ENCODE peak calls at places on chromosomes 13 and 19, in ten cellular contexts. O, Z, U, B, G, N, Y, I, F and V are unnamed samples.
A peak's percentile ranks its signal among the peaks of the same experiment; 100 is the strongest.

GRCh38 chr19:34288381-34288780 is 34.0 kb downstream of the GARRE1 start:
- DNase-seq in N (no peak), U (no peak), O (no peak), Y (no peak), Z (no peak), B (no peak), G (no peak), F (no peak), I (no peak), V (no peak)

GRCh38 chr19:41999071-41999877 is 5.2 kb upstream of the ATP1A3 start:
- DNase-seq in Z (no peak), U (no peak), G (no peak), N (no peak), F (no peak), Y (no peak), O (peak; percentile 67), B (no peak), I (no peak), V (no peak)

GRCh38 chr13:20923272-20923671 is 20.7 kb upstream of the XPO4 start:
- DNase-seq in B (no peak), F (no peak), O (no peak), Y (no peak), G (no peak), Z (no peak), I (no peak), U (no peak), N (no peak), V (no peak)

GRCh38 chr13:31878955-31879354 is 139.6 kb downstream of the RXFP2 start:
- DNase-seq in U (no peak), O (no peak), Y (no peak), I (no peak), F (no peak), G (no peak), B (no peak), N (no peak), Z (no peak), V (no peak)

GRCh38 chr13:101846701-101847100 is 394.2 kb downstream of the ITGBL1 start:
- DNase-seq in O (no peak), F (no peak), Z (no peak), B (no peak), U (no peak), I (no peak), Y (no peak), N (no peak), G (no peak), V (no peak)

GRCh38 chr19:42279902-42280760 is 11.1 kb downstream of the CIC start:
- DNase-seq in N (peak; percentile 79), Y (peak; percentile 96), I (peak; percentile 92), U (peak; percentile 95), G (peak; percentile 82), B (peak; percentile 89), O (peak; percentile 86), Z (peak; percentile 82), F (peak; percentile 81), V (peak; percentile 99)

GRCh38 chr19:6023085-6023682 is 45.2 kb upstream of the RANBP3 start:
- DNase-seq in I (no peak), F (no peak), B (peak; percentile 16), U (peak; percentile 51), G (no peak), N (no peak), O (no peak), Z (peak; percentile 22), Y (peak; percentile 58), V (no peak)

GRCh38 chr19:39531834-39532232 is 819 bp downstream of the EID2B start:
- DNase-seq in U (no peak), N (no peak), O (no peak), F (no peak), I (no peak), Z (no peak), G (no peak), Y (peak; percentile 5), B (no peak), V (no peak)

GRCh38 chr13:111251646-111252448 is 68.6 kb upstream of the TEX29 start:
- DNase-seq in N (no peak), O (no peak), U (no peak), Y (peak; percentile 16), B (peak; percentile 13), I (no peak), Z (no peak), G (no peak), F (no peak), V (no peak)

GRCh38 chr19:15871570-15871969 is 26.3 kb downstream of the CYP4F2 start:
- DNase-seq in Z (no peak), B (no peak), Y (no peak), G (no peak), I (no peak), O (peak; percentile 9), N (no peak), U (no peak), F (no peak), V (peak; percentile 31)

GRCh38 chr13:24228852-24229458 is 68.4 kb downstream of the SPATA13 start:
- DNase-seq in Z (peak; percentile 50), O (peak; percentile 34), I (peak; percentile 49), G (peak; percentile 37), B (peak; percentile 62), F (peak; percentile 35), Y (peak; percentile 85), U (peak; percentile 69), N (no peak), V (peak; percentile 13)

GRCh38 chr19:50500060-50500752 is 10.8 kb downstream of the JOSD2 start:
- DNase-seq in I (no peak), Z (no peak), F (no peak), U (no peak), N (no peak), O (peak; percentile 48), B (peak; percentile 5), G (no peak), Y (no peak), V (no peak)

GRCh38 chr13:43116242-43116641 is 92.9 kb downstream of the DNAJC15 start:
- DNase-seq in G (no peak), I (no peak), O (no peak), F (no peak), N (no peak), Z (no peak), B (no peak), U (no peak), Y (no peak), V (no peak)

GRCh38 chr13:41930154-41930553 is 30.8 kb downstream of the VWA8 start:
- DNase-seq in U (no peak), O (no peak), G (no peak), B (no peak), Z (no peak), Y (no peak), I (no peak), F (no peak), N (no peak), V (no peak)

GRCh38 chr19:42250666-42251531 is 4.0 kb downstream of the ERF start:
- DNase-seq in O (no peak), Y (peak; percentile 63), B (no peak), N (no peak), I (no peak), Z (no peak), U (peak; percentile 40), F (no peak), G (no peak), V (no peak)

GRCh38 chr13:98681017-98681416 is 71.5 kb downstream of the SLC15A1 start:
- DNase-seq in F (no peak), Z (no peak), N (no peak), U (no peak), Y (peak; percentile 9), G (no peak), O (no peak), I (no peak), B (no peak), V (no peak)

GRCh38 chr13:42137856-42138537 is 89.5 kb downstream of the DGKH start:
- DNase-seq in I (no peak), F (no peak), Z (peak; percentile 44), G (no peak), N (no peak), U (peak; percentile 12), B (no peak), Y (peak; percentile 28), O (no peak), V (no peak)

GRCh38 chr19:47768604-47769003 is 9.9 kb upstream of the SELENOW start:
- DNase-seq in F (no peak), I (no peak), G (no peak), B (no peak), N (no peak), Y (no peak), U (no peak), O (no peak), Z (no peak), V (no peak)

GRCh38 chr13:98144501-98145350 is 1.8 kb downstream of the FARP1 start:
- DNase-seq in B (peak; percentile 62), U (peak; percentile 52), Z (peak; percentile 24), I (peak; percentile 43), Y (peak; percentile 47), O (peak; percentile 24), F (no peak), N (no peak), G (peak; percentile 53), V (peak; percentile 69)

GRCh38 chr19:38277969-38278680 is 13.8 kb downstream of the SPINT2 start:
- DNase-seq in O (no peak), Z (no peak), N (no peak), G (no peak), B (no peak), Y (peak; percentile 91), I (no peak), U (peak; percentile 83), F (no peak), V (peak; percentile 84)

GRCh38 chr13:106139407-106139806 is 396.1 kb downstream of the EFNB2 start:
- DNase-seq in U (no peak), G (no peak), N (no peak), O (no peak), Y (no peak), Z (no peak), B (no peak), F (no peak), I (no peak), V (no peak)

GRCh38 chr13:112057736-112058518 is 9.0 kb upstream of the SOX1 start:
- DNase-seq in G (no peak), N (no peak), O (no peak), F (no peak), Y (no peak), U (no peak), B (no peak), I (no peak), Z (no peak), V (no peak)

GRCh38 chr19:5534787-5535586 is 32.8 kb downstream of the TINCR start:
- DNase-seq in U (no peak), O (no peak), Y (no peak), G (no peak), Z (no peak), B (peak; percentile 20), I (no peak), N (no peak), F (no peak), V (no peak)

GRCh38 chr19:581399-582111 is 8.1 kb upstream of the HCN2 start:
- DNase-seq in G (no peak), Y (no peak), I (no peak), Z (no peak), F (no peak), O (no peak), U (no peak), N (no peak), B (no peak), V (no peak)

GRCh38 chr19:10334340-10335148 is 1.2 kb upstream of the RAVER1 start:
- DNase-seq in I (peak; percentile 91), U (peak; percentile 94), Y (peak; percentile 98), F (no peak), Z (peak; percentile 73), O (peak; percentile 20), N (peak; percentile 61), B (peak; percentile 96), G (peak; percentile 88), V (peak; percentile 99)

GRCh38 chr13:79246575-79246949 is 159.5 kb downstream of the RBM26 start:
- DNase-seq in U (no peak), I (no peak), N (no peak), Z (no peak), F (no peak), O (no peak), G (no peak), Y (peak; percentile 1), B (no peak), V (no peak)

GRCh38 chr13:26344980-26345379 is 91.1 kb downstream of the CDK8 start:
- DNase-seq in Z (peak; percentile 2), I (no peak), G (no peak), O (no peak), Y (no peak), F (no peak), B (no peak), N (no peak), U (no peak), V (no peak)